ENCODE peak calls at places on chromosomes 16 and 17, in four cellular contexts. B, Q, G and Z are unnamed samples.

GRCh38 chr17:74063439-74063838 is 140.0 kb upstream of the RPL38 start:
- DNase-seq in B (no peak), Q (no peak), G (no peak), Z (no peak)

GRCh38 chr17:67388986-67389385 is 11.9 kb downstream of the PITPNC1 start:
- DNase-seq in B (no peak), Q (no peak), G (no peak), Z (no peak)

GRCh38 chr16:7653746-7654145 is 321.1 kb downstream of the RBFOX1 start:
- DNase-seq in B (no peak), Q (no peak), G (no peak), Z (no peak)

GRCh38 chr16:52906271-52906670 is 146.4 kb downstream of the CHD9NB start:
- DNase-seq in B (no peak), Q (no peak), G (no peak), Z (no peak)

GRCh38 chr17:78180508-78180907 is 6.3 kb downstream of the TK1 start:
- DNase-seq in B (no peak), Q (no peak), G (no peak), Z (no peak)

GRCh38 chr16:31215287-31216115 is 1.4 kb downstream of the PYDC1 start:
- DNase-seq in B (peak), Q (peak), G (no peak), Z (peak)

GRCh38 chr17:67624886-67625656 is 92.7 kb upstream of the NOL11 start:
- DNase-seq in B (no peak), Q (no peak), G (no peak), Z (no peak)

GRCh38 chr16:23855010-23855409 is 19.2 kb downstream of the PRKCB start:
- DNase-seq in B (no peak), Q (no peak), G (no peak), Z (no peak)

GRCh38 chr17:75370288-75370687 is 35.2 kb downstream of the GRB2 start:
- DNase-seq in B (no peak), Q (no peak), G (no peak), Z (no peak)

GRCh38 chr16:65069090-65069489 is 52.8 kb downstream of the CDH11 start:
- DNase-seq in B (no peak), Q (peak), G (no peak), Z (no peak)

GRCh38 chr17:70636517-70637133 is 467.3 kb downstream of the KCNJ2 start:
- DNase-seq in B (peak), Q (peak), G (no peak), Z (peak)

GRCh38 chr17:30113213-30113612 is 3.4 kb upstream of the NSRP1 start:
- DNase-seq in B (no peak), Q (no peak), G (peak), Z (no peak)

DNA sequence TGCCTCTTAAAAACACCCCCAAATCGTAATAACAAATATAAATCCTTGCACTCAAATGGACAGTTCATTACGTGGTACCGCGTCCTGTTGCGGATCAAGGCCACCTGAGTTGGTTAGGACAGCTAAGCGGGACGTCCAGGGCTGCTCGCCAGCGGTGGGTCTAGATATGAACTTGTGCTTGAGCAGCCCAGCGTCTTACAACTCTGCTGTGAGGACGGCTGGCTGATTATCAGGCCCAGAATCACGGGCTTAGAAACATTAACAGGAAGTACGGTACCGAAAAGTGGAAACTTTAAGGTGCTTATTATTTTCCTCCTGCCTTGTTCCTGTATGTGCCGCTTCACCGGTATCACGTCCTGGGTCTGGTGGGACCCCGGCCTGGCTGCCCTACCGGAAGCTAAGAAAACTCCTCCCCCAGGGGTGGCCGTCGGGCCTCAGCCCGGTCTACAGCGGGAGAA is 832 bp upstream of the SRRM2 start:
- DNase-seq in B (no peak), Q (no peak), G (no peak), Z (no peak)
- TF ChIP-seq ELK1 in B (no peak), Q (no peak), G (no peak), Z (no peak)

GRCh38 chr17:2796164-2797140 is at the start of gene RAP1GAP2:
- DNase-seq in B (peak), Q (no peak), G (no peak), Z (no peak)
- TF ChIP-seq ELK1 in B (no peak), Q (no peak), G (no peak), Z (no peak)

GRCh38 chr16:13203725-13204124 is 302.3 kb downstream of the SHISA9 start:
- DNase-seq in B (no peak), Q (no peak), G (no peak), Z (no peak)
- TF ChIP-seq ELK1 in B (no peak), Q (no peak), G (no peak), Z (no peak)

GRCh38 chr16:1089439-1089821 is 6.6 kb downstream of the C1QTNF8 start:
- DNase-seq in B (no peak), Q (no peak), G (no peak), Z (no peak)
- TF ChIP-seq ELK1 in B (no peak), Q (no peak), G (no peak), Z (no peak)

DNA sequence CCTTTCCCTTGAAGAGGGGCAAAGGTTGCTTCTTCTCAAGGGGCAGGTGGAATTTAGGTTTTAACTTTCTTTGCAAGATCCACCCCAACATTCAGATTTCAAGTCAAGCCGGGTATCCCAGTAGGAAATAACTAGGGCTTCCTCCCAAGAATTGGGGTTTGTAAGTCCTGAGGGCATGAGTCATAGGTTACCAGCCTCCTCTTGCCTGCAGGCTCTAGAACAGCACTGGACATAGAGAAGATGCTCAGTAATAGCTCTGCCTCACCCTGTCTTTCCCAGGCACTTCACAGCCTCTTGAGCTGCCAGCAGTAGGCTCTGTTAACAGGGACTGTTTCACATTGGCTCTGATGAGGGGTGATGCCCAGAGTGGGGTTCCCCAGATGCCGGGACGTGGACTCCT is 35.8 kb upstream of the ZFP90 start:
- DNase-seq in B (no peak), Q (peak), G (no peak), Z (no peak)
- TF ChIP-seq ELK1 in B (no peak), Q (no peak), G (no peak), Z (no peak)

DNA sequence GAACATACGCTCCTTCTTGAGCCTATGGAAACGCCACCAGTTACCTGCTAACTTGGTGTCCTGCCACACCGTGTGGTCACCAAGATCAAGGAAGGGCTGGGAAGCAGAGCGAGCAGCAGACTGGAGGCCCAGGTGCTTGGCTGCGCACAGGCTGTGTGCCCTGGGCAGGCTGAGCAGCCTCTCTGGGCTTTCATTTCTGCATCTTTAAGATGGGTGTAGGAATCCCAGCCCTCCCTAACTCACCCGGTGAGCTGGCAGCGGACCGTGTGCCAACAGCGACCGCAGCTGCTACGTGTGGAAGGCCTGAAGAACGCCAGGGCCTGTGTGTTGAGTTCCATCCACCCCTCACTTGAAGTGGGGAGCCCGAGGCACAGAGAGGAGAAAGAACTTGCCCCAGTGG is 80.0 kb downstream of the IRF8 start:
- DNase-seq in B (no peak), Q (no peak), G (no peak), Z (no peak)
- TF ChIP-seq ELK1 in B (no peak), Q (no peak), G (no peak), Z (no peak)

DNA sequence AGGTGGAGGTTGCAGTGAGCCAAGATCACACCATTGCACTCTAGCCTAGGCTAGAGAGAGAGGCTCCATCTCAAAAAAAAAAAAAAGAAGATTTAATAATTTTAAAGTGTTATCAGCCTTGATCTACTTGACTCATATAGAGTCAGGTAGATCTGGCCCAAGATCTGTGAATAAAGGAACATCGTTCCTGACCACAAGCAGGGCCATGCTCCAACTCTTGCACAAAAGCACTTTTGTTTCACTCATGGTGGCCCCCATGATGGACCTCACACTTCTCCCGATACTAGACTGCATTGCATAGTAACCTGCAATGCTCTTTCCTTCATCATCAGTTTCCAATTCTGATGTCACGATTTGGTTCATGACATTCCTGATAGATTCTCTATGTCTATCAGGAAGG is 5.2 kb upstream of the MYH11 start:
- DNase-seq in B (no peak), Q (no peak), G (no peak), Z (no peak)
- TF ChIP-seq ELK1 in B (no peak), Q (no peak), G (no peak), Z (no peak)

DNA sequence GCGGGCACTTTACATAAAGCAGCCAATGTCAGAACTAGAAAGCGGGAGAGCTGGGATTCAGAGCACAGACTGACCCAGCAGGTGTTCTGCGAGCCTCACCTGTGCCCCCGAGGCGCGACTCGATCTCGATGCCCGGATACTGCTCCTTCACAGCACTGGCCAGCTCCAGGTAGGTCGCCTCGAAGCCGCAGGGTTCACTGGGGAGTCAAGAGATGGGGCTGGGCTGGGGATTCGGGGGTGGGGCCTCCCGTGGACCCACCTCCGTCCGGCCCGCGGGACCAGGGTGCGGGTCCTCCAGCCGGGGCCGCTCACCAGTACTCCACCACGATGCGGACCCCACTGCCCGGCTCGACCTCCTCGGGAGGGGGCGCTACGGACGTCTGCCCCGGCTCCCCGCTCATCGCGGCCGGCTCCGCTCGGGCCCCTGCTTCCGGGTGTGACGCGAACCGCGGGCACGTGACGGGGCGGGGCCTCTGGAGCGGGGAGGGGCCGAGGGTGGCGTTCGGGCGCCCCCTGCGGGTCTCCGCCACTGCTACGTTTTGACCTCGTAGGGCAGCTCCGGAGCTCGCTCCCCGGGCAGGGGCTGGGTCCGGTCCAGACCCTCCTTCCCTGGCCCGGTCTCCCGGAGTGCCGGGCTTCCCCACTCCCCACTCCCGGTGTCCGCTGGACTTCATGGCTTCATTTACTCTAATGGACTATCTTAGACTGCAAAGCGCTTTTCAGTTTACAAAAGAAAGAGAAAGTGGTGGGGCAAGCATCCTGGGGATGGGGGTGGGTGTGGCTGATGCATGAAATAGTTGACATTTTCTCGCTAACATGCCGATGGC is at the start of gene MIEN1:
- DNase-seq in B (peak), Q (peak), G (peak), Z (peak)
- TF ChIP-seq ELK1 in B (no peak), Q (no peak), G (peak), Z (no peak)

DNA sequence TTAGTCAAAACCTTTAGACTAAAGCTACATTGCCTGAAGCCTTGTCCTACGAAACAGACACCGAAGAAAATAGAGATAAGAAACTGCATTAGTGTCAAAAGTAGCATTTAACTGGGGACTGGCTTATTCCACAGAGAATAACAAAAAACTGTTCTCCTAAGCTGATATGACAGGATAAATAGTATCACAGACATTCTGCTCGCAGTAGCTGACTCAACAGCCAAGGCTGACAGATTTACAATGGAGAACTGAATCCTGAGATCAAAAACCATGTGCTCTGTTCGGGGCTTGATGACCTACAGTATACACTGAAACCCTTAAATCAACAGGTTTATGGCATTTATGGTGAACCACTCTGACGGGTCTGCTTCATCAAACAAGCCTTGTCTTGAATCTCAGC is 25.5 kb downstream of the ADAMTS18 start:
- DNase-seq in B (no peak), Q (no peak), G (no peak), Z (no peak)
- TF ChIP-seq ELK1 in B (no peak), Q (no peak), G (no peak), Z (no peak)